ENCODE peak calls at places on chromosome 9, in four cellular contexts. G is ovary, U is suprapubic skin, E is spleen. L is an unnamed sample.

GRCh38 chr9:108746864-108747263 is 108.9 kb downstream of the ACTL7B start:
- DNase-seq in G (no peak), E (no peak), U (no peak), L (no peak)

GRCh38 chr9:16871358-16872151 is 1.1 kb upstream of the BNC2 start:
- DNase-seq in E (peak; percentile 84), U (peak; percentile 75), G (peak; percentile 69), L (peak; percentile 74)

GRCh38 chr9:122656378-122656777 is 1.0 kb downstream of the OR1B1 start:
- DNase-seq in E (no peak), G (no peak), U (no peak), L (no peak)

GRCh38 chr9:108477538-108478006 is 378.2 kb downstream of the ACTL7B start:
- DNase-seq in E (no peak), U (no peak), G (no peak), L (no peak)

GRCh38 chr9:34010979-34011378 is 37.7 kb downstream of the UBAP2 start:
- DNase-seq in G (no peak), U (no peak), E (no peak), L (no peak)

GRCh38 chr9:73037613-73038012 is 84.8 kb upstream of the ALDH1A1 start:
- DNase-seq in G (no peak), E (no peak), U (no peak), L (no peak)

GRCh38 chr9:121699271-121700164 is 48.1 kb downstream of the DAB2IP start:
- DNase-seq in G (peak; percentile 75), E (peak; percentile 93), U (peak; percentile 75), L (no peak)

GRCh38 chr9:75265525-75265972 is 177.2 kb downstream of the OSTF1 start:
- DNase-seq in E (no peak), G (peak; percentile 22), U (no peak), L (no peak)

GRCh38 chr9:107350443-107350842 is 67.4 kb downstream of the RAD23B start:
- DNase-seq in U (no peak), G (no peak), E (no peak), L (no peak)

GRCh38 chr9:111350556-111350955 is 20.5 kb upstream of the OR2K2 start:
- DNase-seq in U (no peak), E (no peak), G (no peak), L (no peak)

GRCh38 chr9:136255166-136255538 is 9.5 kb upstream of the QSOX2 start:
- DNase-seq in U (no peak), E (no peak), G (peak; percentile 61), L (no peak)

DNA sequence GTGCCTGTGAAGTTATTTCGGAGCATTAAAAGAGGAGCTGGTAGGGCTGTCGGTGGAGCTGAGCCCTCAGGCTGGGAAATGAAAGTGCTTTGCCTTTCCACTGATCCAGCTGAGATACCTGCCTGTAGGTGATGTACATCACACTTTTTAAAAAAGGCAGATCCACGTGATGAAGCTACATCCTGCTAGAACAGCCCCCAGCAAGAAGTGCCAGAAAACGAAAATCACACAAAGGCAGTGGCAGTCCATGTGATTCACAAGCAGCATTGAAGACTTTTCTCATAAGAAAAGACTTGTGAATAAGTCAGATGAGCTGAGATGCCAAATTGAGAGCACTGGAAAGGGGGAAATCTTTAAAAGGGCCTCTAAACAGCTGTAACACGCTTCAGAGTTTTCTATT is 765.1 kb downstream of the PTPRD start:
- DNase-seq in G (no peak), U (no peak), E (no peak), L (no peak)
- H3K27ac ChIP-seq in G (no peak overlapping the region), U (no peak overlapping the region), E (no peak overlapping the region), L (no peak overlapping the region)

GRCh38 chr9:4066682-4067081 is 233.2 kb downstream of the GLIS3 start:
- DNase-seq in E (no peak), U (no peak), G (no peak), L (no peak)
- H3K4me3 ChIP-seq in E (no peak overlapping the region), U (no peak overlapping the region), G (no peak overlapping the region), L (no peak overlapping the region)

GRCh38 chr9:4077499-4078102 is 222.3 kb downstream of the GLIS3 start:
- DNase-seq in U (peak; percentile 84), E (no peak), G (peak; percentile 87), L (peak; percentile 86)

GRCh38 chr9:4069457-4070162 is 230.3 kb downstream of the GLIS3 start:
- DNase-seq in E (no peak), G (no peak), U (no peak), L (no peak)

GRCh38 chr9:4068914-4069313 is 231.0 kb downstream of the GLIS3 start:
- DNase-seq in U (no peak), G (no peak), E (no peak), L (no peak)

GRCh38 chr9:4070266-4070665 is 229.6 kb downstream of the GLIS3 start:
- DNase-seq in U (no peak), G (no peak), E (no peak), L (no peak)

GRCh38 chr9:4073371-4073770 is 226.5 kb downstream of the GLIS3 start:
- DNase-seq in E (no peak), U (no peak), G (no peak), L (no peak)
- TF ChIP-seq CTCF in E (no peak), U (no peak), G (no peak), L (no peak)

GRCh38 chr9:115466784-115467183 is 348.8 kb upstream of the TNC start:
- DNase-seq in U (no peak), G (no peak), E (no peak), L (no peak)
- H3K27ac ChIP-seq in U (peak overlapping the region; percentile 69), G (no peak overlapping the region), E (no peak overlapping the region), L (no peak overlapping the region)

DNA sequence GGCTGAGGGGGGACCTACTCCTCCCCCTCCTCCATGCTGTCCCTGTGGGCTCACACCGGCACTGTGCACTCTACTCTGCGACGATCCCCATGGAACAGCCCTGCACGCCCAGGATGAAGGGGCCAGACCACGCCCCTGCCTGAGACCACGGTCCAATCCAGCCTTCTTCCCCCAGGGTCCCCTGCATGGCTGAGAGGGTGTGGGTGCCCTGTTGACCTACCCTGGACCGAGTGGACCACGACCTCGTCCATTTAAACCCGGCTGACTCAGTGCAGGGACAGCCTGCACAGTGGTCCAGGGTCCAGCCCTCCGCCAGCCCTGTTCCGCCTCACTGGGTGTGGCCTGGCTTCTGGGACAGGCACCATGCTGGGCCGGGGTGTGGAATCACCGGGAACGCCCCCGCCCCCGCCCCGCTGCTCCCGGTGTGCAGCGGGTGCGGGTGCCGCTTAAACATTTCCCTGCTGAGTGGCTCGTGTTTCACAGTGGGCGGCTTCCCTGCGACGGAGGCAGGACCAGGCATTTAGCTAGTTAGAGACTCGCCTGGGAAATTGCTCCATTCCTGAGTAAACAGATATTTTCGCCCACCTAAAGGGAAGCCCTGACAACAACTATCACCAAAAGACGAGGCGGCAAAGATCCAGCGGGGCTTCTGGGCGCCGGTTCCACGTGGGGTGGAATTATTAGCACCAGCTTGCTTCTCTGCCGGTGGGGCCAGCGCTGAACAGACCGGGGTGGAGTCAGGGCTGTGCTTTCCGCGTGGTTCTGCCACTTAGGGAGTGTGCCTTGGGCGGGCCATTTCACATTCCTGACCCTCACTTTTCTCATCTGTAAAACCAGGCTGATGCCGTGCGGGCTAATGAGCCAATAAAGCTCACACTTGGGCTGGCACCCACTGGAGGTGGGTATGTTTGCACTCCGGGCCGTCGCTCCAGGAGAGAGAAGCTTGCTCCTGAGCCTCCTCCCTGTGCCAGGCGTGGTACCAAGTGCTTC is 22.6 kb downstream of the DBH start:
- DNase-seq in E (no peak), U (no peak), G (no peak), L (no peak)
- H3K4me3 ChIP-seq in E (no peak overlapping the region), U (peak overlapping the region; percentile 21), G (no peak overlapping the region), L (peak overlapping the region; percentile 63)

DNA sequence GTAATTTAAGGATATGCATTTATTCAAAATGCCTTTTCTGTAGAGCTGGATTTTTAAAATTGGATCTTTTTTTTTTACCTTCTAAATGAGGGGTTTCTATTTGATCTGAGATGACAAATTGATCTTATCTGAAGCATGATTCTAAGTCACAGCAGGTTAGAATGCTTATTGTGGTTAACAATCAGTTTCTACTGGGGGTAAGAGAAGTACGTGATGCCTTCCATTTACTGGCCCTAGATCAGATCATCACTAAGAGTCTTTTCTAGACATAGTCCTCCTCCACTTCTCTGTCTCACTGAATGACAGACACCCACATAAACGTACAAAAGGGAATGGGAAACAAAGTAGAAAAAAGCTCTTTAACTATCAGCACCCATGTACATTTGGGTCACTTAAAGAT is 231.9 kb downstream of the DMAC1 start:
- DNase-seq in E (no peak), U (no peak), G (no peak), L (no peak)
- TF ChIP-seq CTCF in E (no peak), U (no peak), G (no peak), L (no peak)

L was measured in coronary artery.